ENCODE peak calls at places on chromosomes 11 and 22, in four cellular contexts. V is GM12878, X is K562, G is GM12891. H is an unnamed sample.

GRCh38 chr11:108975641-108976071 is 310.8 kb downstream of the DDX10 start:
- DNase-seq in X (no peak), V (no peak), G (no peak), H (no peak)

GRCh38 chr11:1335811-1336761 is 26.7 kb upstream of the TOLLIP start:
- DNase-seq in V (no peak), X (peak), G (no peak), H (peak)

GRCh38 chr22:24758164-24758799 is 16.2 kb downstream of the PIWIL3 start:
- DNase-seq in V (no peak), X (peak), G (no peak), H (peak)

GRCh38 chr22:31496735-31497146 is 405 bp downstream of the SFI1 start:
- DNase-seq in V (no peak), G (no peak), X (peak), H (peak)

GRCh38 chr11:71236836-71237475 is 15.4 kb downstream of the SHANK2 start:
- DNase-seq in G (no peak), X (no peak), V (no peak), H (no peak)

GRCh38 chr22:38704568-38705234 is 1.0 kb upstream of the GTPBP1 start:
- DNase-seq in G (no peak), V (no peak), X (no peak), H (no peak)

GRCh38 chr11:122317337-122317736 is 201.3 kb upstream of the BLID start:
- DNase-seq in V (no peak), X (no peak), G (no peak), H (no peak)

GRCh38 chr22:27892064-27892463 is 27.0 kb downstream of the PITPNB start:
- DNase-seq in G (no peak), X (no peak), V (no peak), H (no peak)

GRCh38 chr22:29096736-29097669 is 24.2 kb downstream of the KREMEN1 start:
- DNase-seq in G (no peak), V (no peak), X (peak), H (no peak)

GRCh38 chr11:33268945-33269567 is 11.9 kb downstream of the HIPK3 start:
- DNase-seq in V (no peak), G (no peak), X (no peak), H (no peak)

GRCh38 chr11:2375341-2375853 is 1.7 kb upstream of the CD81 start:
- DNase-seq in G (no peak), V (no peak), X (no peak), H (no peak)

GRCh38 chr11:12212181-12212820 is 101.9 kb downstream of the MICAL2 start:
- DNase-seq in X (no peak), V (no peak), G (no peak), H (no peak)

GRCh38 chr11:111550258-111550657 is 9.7 kb downstream of the LAYN start:
- DNase-seq in G (no peak), V (no peak), X (no peak), H (no peak)

GRCh38 chr11:108289699-108290098 is 66.8 kb downstream of the ATM start:
- DNase-seq in G (no peak), X (no peak), V (no peak), H (no peak)

GRCh38 chr22:38035530-38035885 is 21.7 kb upstream of the PICK1 start:
- DNase-seq in X (no peak), V (no peak), G (no peak), H (no peak)

GRCh38 chr22:19663821-19664325 is 50.4 kb upstream of the SEPTIN5 start:
- DNase-seq in G (no peak), X (peak), V (no peak), H (no peak)

GRCh38 chr11:36126703-36127102 is 162.5 kb downstream of the COMMD9 start:
- DNase-seq in X (no peak), V (no peak), G (no peak), H (no peak)

GRCh38 chr22:21055880-21056319 is 10.2 kb downstream of the LRRC74B start:
- DNase-seq in X (peak), V (no peak), G (no peak), H (no peak)

GRCh38 chr22:40819741-40820140 is 595 bp upstream of the SLC25A17 start:
- DNase-seq in G (no peak), V (no peak), X (no peak), H (peak)

GRCh38 chr11:82829101-82829500 is 71.1 kb downstream of the PRCP start:
- DNase-seq in G (no peak), V (no peak), X (no peak), H (no peak)

GRCh38 chr11:12088047-12088481 is 22.3 kb upstream of the MICAL2 start:
- DNase-seq in V (no peak), X (peak), G (no peak), H (no peak)

GRCh38 chr22:43854786-43855271 is 7.5 kb downstream of the SULT4A1 start:
- DNase-seq in V (no peak), G (no peak), X (no peak), H (no peak)
- TF ChIP-seq SPI1 in V (no peak), G (no peak), X (no peak), H (no peak)

GRCh38 chr11:17792161-17792560 is 57.6 kb downstream of the KCNC1 start:
- DNase-seq in G (no peak), V (no peak), X (no peak), H (no peak)
- TF ChIP-seq POLR2AphosphoS5 in G (no peak), V (no peak), X (no peak), H (no peak)

DNA sequence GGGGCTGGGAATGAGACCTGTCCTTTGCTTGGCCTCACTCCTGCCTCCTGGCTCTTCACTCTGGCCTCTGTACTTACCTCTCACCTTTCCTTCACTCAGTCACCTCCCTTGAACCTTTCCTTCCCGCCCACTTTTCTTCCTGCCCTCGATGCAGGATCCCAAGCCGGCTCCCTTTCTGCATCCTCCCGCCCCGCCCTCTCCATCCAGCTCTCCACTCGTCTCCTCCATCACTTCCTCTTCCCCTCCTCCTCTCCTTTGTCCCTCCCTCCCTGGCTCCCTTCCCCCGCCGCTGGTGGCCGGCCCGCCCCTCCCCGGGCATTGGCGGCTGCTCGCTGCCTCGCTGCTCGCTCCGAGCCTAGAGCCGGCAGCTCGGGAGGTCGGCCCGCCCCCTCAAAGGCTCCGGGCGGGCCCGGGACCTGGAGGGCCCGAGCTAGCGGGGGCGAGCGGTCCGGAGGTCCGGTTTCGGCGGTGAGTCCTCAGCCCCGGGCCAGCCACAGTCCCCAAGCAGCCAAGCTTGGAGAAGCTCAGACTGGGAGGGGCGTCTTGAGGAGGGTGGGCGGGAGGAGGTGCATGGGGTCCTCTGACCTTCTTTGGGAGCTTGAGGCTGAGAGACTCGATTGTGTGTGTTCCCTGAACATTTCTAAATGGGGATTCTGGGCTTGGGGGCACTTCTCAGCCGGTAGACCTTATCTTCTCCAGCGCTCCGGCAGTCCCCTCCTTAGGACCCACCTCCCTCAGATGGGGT is 13.8 kb downstream of the PHLDB1 start:
- DNase-seq in X (peak), G (peak), V (no peak), H (peak)
- TF ChIP-seq SPI1 in X (peak), G (no peak), V (no peak), H (peak)

GRCh38 chr11:64321533-64321932 is 3.6 kb downstream of the PRDX5 start:
- DNase-seq in V (no peak), G (no peak), X (no peak), H (no peak)
- TF ChIP-seq POLR2AphosphoS5 in V (no peak), G (no peak), X (no peak), H (no peak)

GRCh38 chr11:57638811-57639320 is 10.8 kb downstream of the YPEL4 start:
- DNase-seq in X (no peak), G (no peak), V (no peak), H (no peak)

GRCh38 chr11:57637626-57638004 is 12.1 kb downstream of the YPEL4 start:
- DNase-seq in X (no peak), G (no peak), V (no peak), H (no peak)

GRCh38 chr11:57639321-57640067 is 10.2 kb downstream of the YPEL4 start:
- DNase-seq in V (no peak), X (no peak), G (no peak), H (no peak)

GRCh38 chr11:57640068-57640800 is 9.5 kb downstream of the YPEL4 start:
- DNase-seq in X (no peak), G (no peak), V (no peak), H (no peak)

DNA sequence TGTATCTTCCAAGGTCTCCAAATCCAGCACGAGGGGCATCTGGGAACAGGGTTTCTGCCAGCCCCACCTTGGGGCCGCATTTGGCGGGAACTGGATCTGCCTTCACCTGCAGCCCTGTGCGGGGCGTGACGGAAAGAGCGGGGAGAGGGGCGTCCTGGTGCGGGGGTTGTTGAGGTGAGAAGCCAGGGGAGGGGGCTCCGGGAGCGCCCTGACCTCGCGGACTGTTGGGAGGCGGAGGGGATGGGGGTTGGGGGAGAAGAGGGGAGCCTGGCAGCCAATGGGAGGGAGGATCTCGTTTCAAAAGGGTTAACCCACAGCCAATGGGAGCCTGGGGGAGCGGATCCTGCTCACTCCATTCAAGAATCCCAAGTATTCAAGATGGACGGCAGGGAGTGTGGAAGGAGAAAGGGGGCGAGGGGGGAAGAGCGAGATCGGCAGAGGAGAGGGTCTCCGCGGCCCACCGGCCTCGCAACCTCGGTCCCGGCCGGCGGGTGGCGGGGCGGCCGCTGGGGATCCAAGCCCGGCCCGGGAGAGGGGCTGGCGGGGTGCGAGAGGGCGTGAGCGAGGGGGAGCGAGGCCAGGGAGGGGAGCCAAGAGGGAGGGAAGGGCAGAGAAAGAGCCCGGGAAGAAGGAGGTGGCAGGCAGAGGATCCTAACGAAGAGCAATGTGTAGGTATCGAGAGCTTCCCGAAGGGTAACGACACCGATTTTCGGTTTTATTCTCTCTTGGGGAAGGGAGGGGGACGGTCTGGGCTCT is 11.5 kb downstream of the YPEL4 start:
- DNase-seq in V (no peak), X (no peak), G (no peak), H (no peak)
- TF ChIP-seq SPI1 in V (no peak), X (no peak), G (no peak), H (no peak)